ENCODE peak calls at places on chromosomes 11 and 22, in eight cellular contexts. F, N, Z, E, A, H, U and T are unnamed samples.

GRCh38 chr11:80727315-80727714 is 1286.5 kb upstream of the TENM4 start:
- DNase-seq in U (peak; percentile 6), Z (peak; percentile 66), F (no peak), A (no peak), N (no peak), H (no peak), E (peak; percentile 5), T (no peak)

GRCh38 chr22:33917744-33918406 is 2.4 kb downstream of the LARGE1 start:
- DNase-seq in F (no peak), E (peak; percentile 22), U (no peak), Z (no peak), H (no peak), A (no peak), N (no peak), T (no peak)

GRCh38 chr11:21430532-21430931 is 761.1 kb downstream of the NELL1 start:
- DNase-seq in H (no peak), Z (no peak), N (no peak), F (no peak), U (no peak), A (no peak), E (no peak), T (no peak)

GRCh38 chr22:48758905-48759875 is 1068.5 kb downstream of the BRD1 start:
- DNase-seq in F (no peak), E (no peak), H (no peak), U (no peak), A (no peak), N (no peak), Z (no peak), T (no peak)

GRCh38 chr11:10139656-10140055 is 154.4 kb downstream of the SBF2 start:
- DNase-seq in Z (peak; percentile 51), F (no peak), N (no peak), A (peak; percentile 67), H (no peak), U (no peak), E (no peak), T (no peak)

GRCh38 chr11:59437770-59438169 is 1.5 kb downstream of the OR5A1 start:
- DNase-seq in A (no peak), H (no peak), N (no peak), U (peak; percentile 8), E (no peak), Z (no peak), F (no peak), T (no peak)

GRCh38 chr11:57426754-57427691 is at the start of gene SLC43A3:
- DNase-seq in E (no peak), H (no peak), F (peak; percentile 67), Z (peak; percentile 48), U (no peak), A (peak; percentile 86), N (peak; percentile 59), T (peak; percentile 35)

GRCh38 chr11:2951235-2952110 is 22.3 kb upstream of the PHLDA2 start:
- DNase-seq in U (no peak), N (no peak), H (no peak), A (peak; percentile 84), E (no peak), Z (no peak), F (no peak), T (no peak)

GRCh38 chr11:196786-197731 is 4.2 kb downstream of the SCGB1C1 start:
- DNase-seq in F (no peak), E (no peak), H (no peak), Z (no peak), N (peak; percentile 1), A (no peak), U (no peak), T (no peak)

GRCh38 chr11:34613015-34613414 is 7.9 kb upstream of the EHF start:
- DNase-seq in N (no peak), U (no peak), E (no peak), A (no peak), Z (no peak), F (no peak), H (no peak), T (no peak)